ENCODE peak calls at places on chromosomes 3 and 15, in eight cellular contexts. Y is effector CD4-positive, alpha-beta T cell; S is endothelial cell; X is activated T-cell treated with anti-CD3 and anti-CD28 coated beads for 1 hour; Z is GM19239; L is stimulated activated naive CD8-positive, alpha-beta T cell treated with anti-CD3 and anti-CD28 coated beads, Interleukin-15, Interleukin-2, amounts not matched to agents 100 U/mL and 50 U/mL, for 24 hours; N is mammary epithelial cell; P is frontal cortex. B is an unnamed sample.

GRCh38 chr15:28096411-28096719 is 2.8 kb downstream of the OCA2 start:
- DNase-seq in S (no peak), L (no peak), Z (no peak), N (no peak), P (no peak), X (no peak), Y (no peak), B (no peak)

GRCh38 chr3:42830437-42831320 is 21.4 kb downstream of the ACKR2 start:
- DNase-seq in Z (no peak), L (no peak), S (no peak), X (no peak), P (no peak), N (peak), Y (no peak), B (peak)

GRCh38 chr3:155080692-155081091 is 573 bp downstream of the MME start:
- DNase-seq in N (no peak), S (no peak), X (no peak), P (no peak), Z (no peak), Y (no peak), L (no peak), B (no peak)

GRCh38 chr3:169865176-169865800 is 4.4 kb downstream of the LRRC31 start:
- DNase-seq in Z (no peak), Y (no peak), L (peak), X (no peak), S (no peak), N (no peak), P (no peak), B (no peak)

GRCh38 chr15:44231842-44232241 is 36.8 kb upstream of the FRMD5 start:
- DNase-seq in Y (no peak), P (no peak), S (no peak), Z (no peak), L (no peak), X (no peak), N (no peak), B (no peak)

GRCh38 chr3:120094776-120095225 is 554 bp upstream of the GSK3B start:
- DNase-seq in P (peak), Y (peak), S (no peak), L (peak), X (no peak), N (peak), Z (peak), B (peak)

GRCh38 chr3:149957352-149958140 is 13.1 kb downstream of the PFN2 start:
- DNase-seq in X (no peak), Z (no peak), Y (no peak), L (no peak), S (no peak), N (no peak), P (no peak), B (no peak)

GRCh38 chr3:135163701-135164100 is 368.6 kb downstream of the EPHB1 start:
- DNase-seq in S (no peak), P (no peak), Z (no peak), Y (no peak), N (no peak), L (no peak), X (no peak), B (no peak)

GRCh38 chr3:141795719-141796435 is 32.7 kb downstream of the GRK7 start:
- DNase-seq in Y (no peak), P (no peak), L (peak), X (no peak), S (no peak), Z (no peak), N (no peak), B (peak)

GRCh38 chr3:180492047-180492446 is 109.9 kb upstream of the TTC14 start:
- DNase-seq in P (no peak), Y (no peak), S (no peak), Z (no peak), N (peak), X (no peak), L (no peak), B (peak)

GRCh38 chr3:120092444-120092843 is 1.8 kb downstream of the GSK3B start:
- DNase-seq in S (no peak), Z (no peak), P (no peak), Y (no peak), N (no peak), X (no peak), L (no peak), B (no peak)

GRCh38 chr3:55128201-55128870 is 200.5 kb upstream of the LRTM1 start:
- DNase-seq in N (no peak), P (no peak), L (no peak), Z (no peak), X (no peak), Y (no peak), S (no peak), B (no peak)

GRCh38 chr15:28093761-28094535 is 5.2 kb downstream of the OCA2 start:
- DNase-seq in X (no peak), N (no peak), S (no peak), P (no peak), Y (no peak), L (no peak), Z (no peak), B (no peak)

GRCh38 chr3:186182850-186183249 is 74.0 kb upstream of the ETV5 start:
- DNase-seq in P (no peak), S (no peak), Y (no peak), L (no peak), X (no peak), N (no peak), Z (no peak), B (no peak)

GRCh38 chr15:63234479-63234878 is 42.9 kb upstream of the APH1B start:
- DNase-seq in X (no peak), L (no peak), Y (no peak), N (peak), P (no peak), Z (no peak), S (no peak), B (no peak)

GRCh38 chr3:56869157-56869889 is 67.6 kb upstream of the ARHGEF3 start:
- DNase-seq in L (peak), N (peak), Y (no peak), X (no peak), Z (no peak), S (no peak), P (no peak), B (peak)

GRCh38 chr15:65085990-65086679 is 9.6 kb downstream of the KBTBD13 start:
- DNase-seq in Z (no peak), X (no peak), Y (no peak), N (peak), L (peak), S (peak), P (no peak), B (peak)

GRCh38 chr3:111210003-111210699 is 138.5 kb downstream of the NECTIN3 start:
- DNase-seq in X (no peak), L (no peak), Y (no peak), Z (no peak), N (peak), P (no peak), S (no peak), B (peak)

GRCh38 chr15:28104326-28104725 is 5.2 kb upstream of the OCA2 start:
- DNase-seq in Z (no peak), N (no peak), P (no peak), Y (no peak), S (no peak), L (no peak), X (no peak), B (no peak)

GRCh38 chr3:56923546-56924224 is 121.9 kb upstream of the ARHGEF3 start:
- DNase-seq in X (peak), L (no peak), Z (no peak), S (peak), P (no peak), Y (peak), N (peak), B (peak)

GRCh38 chr3:100033814-100034490 is 80.3 kb downstream of the FILIP1L start:
- DNase-seq in L (no peak), P (no peak), Y (no peak), Z (no peak), S (no peak), X (no peak), N (no peak), B (no peak)

GRCh38 chr15:55884223-55884622 is 109.2 kb downstream of the NEDD4 start:
- DNase-seq in Z (no peak), P (no peak), N (no peak), X (no peak), Y (no peak), S (no peak), L (no peak), B (no peak)

GRCh38 chr3:152359385-152360248 is 90.9 kb downstream of the MBNL1 start:
- DNase-seq in S (no peak), Y (no peak), N (peak), Z (no peak), X (no peak), L (no peak), P (no peak), B (peak)

GRCh38 chr3:34859741-34860140 is 779.6 kb upstream of the ARPP21 start:
- DNase-seq in Z (no peak), S (no peak), Y (no peak), P (no peak), N (no peak), X (no peak), L (no peak), B (no peak)

GRCh38 chr3:19485267-19485666 is 337.0 kb downstream of the KCNH8 start:
- DNase-seq in L (no peak), X (no peak), Z (no peak), S (no peak), P (no peak), N (no peak), Y (no peak), B (peak)

B was measured in epithelial cell of esophagus.